ENCODE peak calls at places on chromosome 18, in six cellular contexts. A is tibial nerve, C is stomach, J is hypothalamus, O is upper lobe of right lung, T is progenitor cell of endocrine pancreas. Y is an unnamed sample.

GRCh38 chr18:32802606-32803451 is 30.0 kb upstream of the KLHL14 start:
- DNase-seq in A (no peak), C (no peak), J (no peak), O (no peak), T (no peak), Y (no peak)

GRCh38 chr18:30387401-30387800 is 655.1 kb downstream of the DSC3 start:
- DNase-seq in A (no peak), C (no peak), J (no peak), O (no peak), T (no peak), Y (no peak)

GRCh38 chr18:8416212-8417019 is 192.8 kb upstream of the RAB12 start:
- DNase-seq in A (no peak), C (no peak), J (no peak), O (no peak), T (no peak), Y (no peak)

GRCh38 chr18:43578636-43579203 is 301.4 kb upstream of the SYT4 start:
- DNase-seq in A (no peak), C (peak; percentile 40), J (no peak), O (no peak), T (no peak), Y (no peak)

GRCh38 chr18:33556846-33557245 is 21.2 kb upstream of the ASXL3 start:
- DNase-seq in A (no peak), C (no peak), J (no peak), O (no peak), T (no peak), Y (no peak)

GRCh38 chr18:54684786-54685185 is 93.7 kb downstream of the DYNAP start:
- DNase-seq in A (no peak), C (no peak), J (no peak), O (no peak), T (no peak), Y (no peak)

GRCh38 chr18:67133669-67134068 is 382.9 kb downstream of the DSEL start:
- DNase-seq in A (no peak), C (no peak), J (no peak), O (no peak), T (no peak), Y (no peak)

GRCh38 chr18:54671291-54671881 is 80.3 kb downstream of the DYNAP start:
- DNase-seq in A (no peak), C (no peak), J (no peak), O (no peak), T (no peak), Y (peak; percentile 5)

GRCh38 chr18:35038029-35038428 is 3.2 kb upstream of the MAPRE2 start:
- DNase-seq in A (no peak), C (no peak), J (no peak), O (no peak), T (no peak), Y (no peak)

GRCh38 chr18:37383036-37383788 is 182.4 kb downstream of the CELF4 start:
- DNase-seq in A (no peak), C (no peak), J (no peak), O (no peak), T (no peak), Y (no peak)